ENCODE peak calls at places on chromosomes 5 and 9, in five cellular contexts. One of them, this sample, is unnamed.

GRCh38 chr5:61790678-61791077 is 458.6 kb downstream of the ZSWIM6 start:
- DNase-seq in body of pancreas: peak; percentile 69
- DNase-seq in Peyer's patch: peak; percentile 75
- DNase-seq in A549: no peak
- DNase-seq in uterus: no peak
- DNase-seq in this sample: no peak

GRCh38 chr9:19976226-19976625 is 187.4 kb upstream of the SLC24A2 start:
- DNase-seq in body of pancreas: no peak
- DNase-seq in Peyer's patch: no peak
- DNase-seq in A549: no peak
- DNase-seq in uterus: no peak
- DNase-seq in this sample: no peak

GRCh38 chr9:127557466-127557869 is 54.6 kb upstream of the STXBP1 start:
- DNase-seq in body of pancreas: no peak
- DNase-seq in Peyer's patch: no peak
- DNase-seq in A549: no peak
- DNase-seq in uterus: peak; percentile 21
- DNase-seq in this sample: no peak

GRCh38 chr5:112141582-112141981 is 277.5 kb downstream of the EPB41L4A start:
- DNase-seq in body of pancreas: no peak
- DNase-seq in Peyer's patch: no peak
- DNase-seq in A549: no peak
- DNase-seq in uterus: no peak
- DNase-seq in this sample: no peak

GRCh38 chr9:8456327-8456726 is 656.7 kb upstream of the DMAC1 start:
- DNase-seq in body of pancreas: no peak
- DNase-seq in Peyer's patch: no peak
- DNase-seq in A549: no peak
- DNase-seq in uterus: no peak
- DNase-seq in this sample: no peak

GRCh38 chr5:77640577-77641396 is 2.3 kb upstream of the OTP start:
- DNase-seq in body of pancreas: no peak
- DNase-seq in Peyer's patch: no peak
- DNase-seq in A549: no peak
- DNase-seq in uterus: no peak
- DNase-seq in this sample: no peak

GRCh38 chr5:135375040-135375439 is 24.0 kb downstream of the MACROH2A1 start:
- DNase-seq in body of pancreas: no peak
- DNase-seq in Peyer's patch: no peak
- DNase-seq in A549: no peak
- DNase-seq in uterus: no peak
- DNase-seq in this sample: no peak

GRCh38 chr9:100561256-100561655 is 16.6 kb upstream of the CAVIN4 start:
- DNase-seq in body of pancreas: no peak
- DNase-seq in Peyer's patch: no peak
- DNase-seq in A549: no peak
- DNase-seq in uterus: no peak
- DNase-seq in this sample: no peak

GRCh38 chr9:801399-802071 is 40.0 kb upstream of the DMRT1 start:
- DNase-seq in body of pancreas: no peak
- DNase-seq in Peyer's patch: no peak
- DNase-seq in A549: no peak
- DNase-seq in uterus: peak; percentile 36
- DNase-seq in this sample: no peak

GRCh38 chr5:179823937-179824744 is 3.4 kb downstream of the SQSTM1 start:
- DNase-seq in body of pancreas: no peak
- DNase-seq in Peyer's patch: peak; percentile 42
- DNase-seq in A549: no peak
- DNase-seq in uterus: no peak
- DNase-seq in this sample: no peak

GRCh38 chr5:159031513-159031912 is 68.2 kb downstream of the EBF1 start:
- DNase-seq in body of pancreas: no peak
- DNase-seq in Peyer's patch: no peak
- DNase-seq in A549: no peak
- DNase-seq in uterus: no peak
- DNase-seq in this sample: no peak

GRCh38 chr5:53425598-53426516 is 54.6 kb upstream of the FST start:
- DNase-seq in body of pancreas: peak; percentile 16
- DNase-seq in Peyer's patch: no peak
- DNase-seq in A549: no peak
- DNase-seq in uterus: no peak
- DNase-seq in this sample: no peak

GRCh38 chr5:152689275-152689711 is 284.2 kb upstream of the NMUR2 start:
- DNase-seq in body of pancreas: no peak
- DNase-seq in Peyer's patch: no peak
- DNase-seq in A549: no peak
- DNase-seq in uterus: no peak
- DNase-seq in this sample: no peak

GRCh38 chr9:108609227-108609894 is 246.4 kb downstream of the ACTL7B start:
- DNase-seq in body of pancreas: no peak
- DNase-seq in Peyer's patch: no peak
- DNase-seq in A549: no peak
- DNase-seq in uterus: no peak
- DNase-seq in this sample: no peak

GRCh38 chr9:78280982-78281668 is 15.8 kb upstream of the PSAT1 start:
- DNase-seq in body of pancreas: peak; percentile 91
- DNase-seq in Peyer's patch: no peak
- DNase-seq in A549: no peak
- DNase-seq in uterus: peak; percentile 33
- DNase-seq in this sample: peak; percentile 82

GRCh38 chr5:172235132-172235780 is 41.3 kb downstream of the EFCAB9 start:
- DNase-seq in body of pancreas: no peak
- DNase-seq in Peyer's patch: no peak
- DNase-seq in A549: peak; percentile 9
- DNase-seq in uterus: no peak
- DNase-seq in this sample: no peak

GRCh38 chr5:8908055-8908683 is 637.7 kb downstream of the SEMA5A start:
- DNase-seq in body of pancreas: peak; percentile 15
- DNase-seq in Peyer's patch: peak; percentile 55
- DNase-seq in A549: peak; percentile 15
- DNase-seq in uterus: no peak
- DNase-seq in this sample: no peak

GRCh38 chr5:169474226-169474625 is 109.3 kb upstream of the SPDL1 start:
- DNase-seq in body of pancreas: no peak
- DNase-seq in Peyer's patch: no peak
- DNase-seq in A549: no peak
- DNase-seq in uterus: no peak
- DNase-seq in this sample: no peak

GRCh38 chr9:126489604-126490593 is 123.8 kb upstream of the LMX1B start:
- DNase-seq in body of pancreas: no peak
- DNase-seq in Peyer's patch: no peak
- DNase-seq in A549: no peak
- DNase-seq in uterus: no peak
- DNase-seq in this sample: peak; percentile 46

GRCh38 chr5:56344594-56344993 is 111.5 kb upstream of the ANKRD55 start:
- DNase-seq in body of pancreas: no peak
- DNase-seq in Peyer's patch: no peak
- DNase-seq in A549: no peak
- DNase-seq in uterus: no peak
- DNase-seq in this sample: no peak

GRCh38 chr5:134568761-134569725 is 43.6 kb downstream of the JADE2 start:
- DNase-seq in body of pancreas: peak; percentile 93
- DNase-seq in Peyer's patch: peak; percentile 66
- DNase-seq in A549: no peak
- DNase-seq in uterus: peak; percentile 78
- DNase-seq in this sample: peak; percentile 72

GRCh38 chr9:98502976-98503325 is 205.8 kb downstream of the GABBR2 start:
- DNase-seq in body of pancreas: no peak
- DNase-seq in Peyer's patch: no peak
- DNase-seq in A549: no peak
- DNase-seq in uterus: no peak
- DNase-seq in this sample: no peak

GRCh38 chr9:120040896-120041295 is 539.1 kb downstream of the CDK5RAP2 start:
- DNase-seq in body of pancreas: no peak
- DNase-seq in Peyer's patch: no peak
- DNase-seq in A549: no peak
- DNase-seq in uterus: no peak
- DNase-seq in this sample: no peak

GRCh38 chr9:35906923-35907699 is 1.1 kb downstream of the HRCT1 start:
- DNase-seq in body of pancreas: no peak
- DNase-seq in Peyer's patch: peak; percentile 70
- DNase-seq in A549: no peak
- DNase-seq in uterus: peak; percentile 86
- DNase-seq in this sample: peak; percentile 56

GRCh38 chr9:6218099-6218502 is 2.5 kb downstream of the IL33 start:
- DNase-seq in body of pancreas: no peak
- DNase-seq in Peyer's patch: no peak
- DNase-seq in A549: no peak
- DNase-seq in uterus: peak; percentile 33
- DNase-seq in this sample: no peak

GRCh38 chr9:38160613-38161215 is 91.7 kb upstream of the SHB start:
- DNase-seq in body of pancreas: peak; percentile 72
- DNase-seq in Peyer's patch: peak; percentile 64
- DNase-seq in A549: peak; percentile 56
- DNase-seq in uterus: peak; percentile 43
- DNase-seq in this sample: peak; percentile 57

GRCh38 chr5:55231476-55232193 is 1.8 kb downstream of the CCNO start:
- DNase-seq in body of pancreas: peak; percentile 47
- DNase-seq in Peyer's patch: peak; percentile 62
- DNase-seq in A549: no peak
- DNase-seq in uterus: no peak
- DNase-seq in this sample: peak; percentile 83

GRCh38 chr5:179533907-179534306 is 16.4 kb upstream of the RUFY1 start:
- DNase-seq in body of pancreas: no peak
- DNase-seq in Peyer's patch: no peak
- DNase-seq in A549: no peak
- DNase-seq in uterus: no peak
- DNase-seq in this sample: no peak

GRCh38 chr5:91381774-91382492 is 1.2 kb downstream of the ARRDC3 start:
- DNase-seq in body of pancreas: peak; percentile 82
- DNase-seq in Peyer's patch: no peak
- DNase-seq in A549: peak; percentile 65
- DNase-seq in uterus: peak; percentile 73
- DNase-seq in this sample: no peak

GRCh38 chr5:91379602-91380490 is 3.3 kb downstream of the ARRDC3 start:
- DNase-seq in body of pancreas: peak; percentile 94
- DNase-seq in Peyer's patch: peak; percentile 97
- DNase-seq in A549: peak; percentile 78
- DNase-seq in uterus: peak; percentile 87
- DNase-seq in this sample: peak; percentile 97

GRCh38 chr5:91382530-91383026 is 539 bp downstream of the ARRDC3 start:
- DNase-seq in body of pancreas: peak; percentile 40
- DNase-seq in Peyer's patch: no peak
- DNase-seq in A549: no peak
- DNase-seq in uterus: peak; percentile 28
- DNase-seq in this sample: no peak

GRCh38 chr5:91380491-91381133 is 2.5 kb downstream of the ARRDC3 start:
- DNase-seq in body of pancreas: peak; percentile 98
- DNase-seq in Peyer's patch: peak; percentile 99
- DNase-seq in A549: peak; percentile 85
- DNase-seq in uterus: peak; percentile 98
- DNase-seq in this sample: peak; percentile 99

DNA sequence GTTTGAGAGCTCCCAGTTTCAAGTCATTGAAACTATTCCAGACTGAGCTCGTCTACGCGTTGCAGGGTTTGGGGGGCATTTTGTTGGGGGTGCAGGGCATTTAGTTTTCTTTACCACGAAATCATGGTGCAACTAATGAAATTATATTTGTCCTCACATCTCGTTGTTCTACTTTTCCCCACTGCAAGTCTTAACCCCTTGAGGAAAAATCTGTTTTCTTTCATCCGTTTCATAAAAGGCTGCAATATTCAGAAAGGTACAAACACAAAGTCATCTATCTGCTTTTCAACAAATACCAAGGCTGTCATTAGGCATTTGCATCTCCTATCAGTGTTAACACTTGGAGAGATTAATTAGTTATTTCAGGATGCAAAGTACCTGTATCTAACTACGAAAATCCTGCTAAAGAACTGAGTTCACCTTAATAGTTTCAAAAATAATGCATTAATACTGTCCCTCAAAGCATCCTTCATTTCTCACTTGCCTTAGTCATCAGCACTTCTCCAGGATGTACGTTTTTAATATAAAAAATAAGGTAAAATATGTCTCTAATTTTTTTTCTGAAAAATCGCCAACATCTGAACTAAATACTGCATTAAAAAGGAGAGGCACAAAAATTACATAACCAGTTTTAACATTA is 1.9 kb downstream of the ARRDC3 start:
- DNase-seq in body of pancreas: no peak
- DNase-seq in Peyer's patch: no peak
- DNase-seq in A549: no peak
- DNase-seq in uterus: no peak
- DNase-seq in this sample: no peak
- TF ChIP-seq POLR2A in body of pancreas: no peak
- TF ChIP-seq POLR2A in Peyer's patch: peak; percentile 76
- TF ChIP-seq POLR2A in A549: peak; percentile 36
- TF ChIP-seq POLR2A in uterus: no peak
- TF ChIP-seq POLR2A in this sample: peak; percentile 87

GRCh38 chr9:72309366-72310133 is 55.5 kb downstream of the ZFAND5 start:
- DNase-seq in body of pancreas: no peak
- DNase-seq in Peyer's patch: no peak
- DNase-seq in A549: no peak
- DNase-seq in uterus: no peak
- DNase-seq in this sample: no peak

GRCh38 chr9:72304538-72304937 is 60.5 kb downstream of the ZFAND5 start:
- DNase-seq in body of pancreas: no peak
- DNase-seq in Peyer's patch: no peak
- DNase-seq in A549: no peak
- DNase-seq in uterus: no peak
- DNase-seq in this sample: no peak

GRCh38 chr9:72300884-72301283 is 64.1 kb downstream of the ZFAND5 start:
- DNase-seq in body of pancreas: no peak
- DNase-seq in Peyer's patch: no peak
- DNase-seq in A549: no peak
- DNase-seq in uterus: no peak
- DNase-seq in this sample: no peak

GRCh38 chr9:72306771-72307170 is 58.2 kb downstream of the ZFAND5 start:
- DNase-seq in body of pancreas: no peak
- DNase-seq in Peyer's patch: no peak
- DNase-seq in A549: no peak
- DNase-seq in uterus: no peak
- DNase-seq in this sample: no peak

GRCh38 chr9:72305102-72305546 is 59.9 kb downstream of the ZFAND5 start:
- DNase-seq in body of pancreas: peak; percentile 62
- DNase-seq in Peyer's patch: peak; percentile 82
- DNase-seq in A549: peak; percentile 97
- DNase-seq in uterus: peak; percentile 92
- DNase-seq in this sample: peak; percentile 96
- H3K4me3 ChIP-seq in body of pancreas: no peak overlapping the region
- H3K4me3 ChIP-seq in Peyer's patch: peak overlapping the region; percentile 43
- H3K4me3 ChIP-seq in A549: peak overlapping the region; percentile 51
- H3K4me3 ChIP-seq in uterus: peak overlapping the region; percentile 42
- H3K4me3 ChIP-seq in this sample: peak overlapping the region; percentile 37

DNA sequence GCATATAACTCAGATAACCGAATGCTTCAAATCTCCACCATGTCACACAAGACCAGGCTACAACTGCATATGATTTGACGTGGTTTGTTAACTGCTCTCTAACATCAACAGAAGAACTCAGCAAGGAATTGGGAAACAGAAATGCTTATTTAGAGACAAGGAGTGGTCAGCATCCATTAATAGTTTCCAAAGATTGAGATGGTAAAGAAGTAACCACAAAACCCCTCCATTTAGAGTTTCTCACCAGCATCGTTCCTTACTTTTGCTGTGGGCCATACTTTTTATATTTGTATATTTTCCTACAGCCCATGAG is 25.2 kb downstream of the DPYSL3 start:
- DNase-seq in body of pancreas: no peak
- DNase-seq in Peyer's patch: no peak
- DNase-seq in A549: no peak
- DNase-seq in uterus: no peak
- DNase-seq in this sample: no peak
- TF ChIP-seq POLR2A in body of pancreas: no peak
- TF ChIP-seq POLR2A in Peyer's patch: no peak
- TF ChIP-seq POLR2A in A549: no peak
- TF ChIP-seq POLR2A in uterus: no peak
- TF ChIP-seq POLR2A in this sample: no peak

GRCh38 chr5:177020033-177020432 is 2.5 kb upstream of the ZNF346 start:
- DNase-seq in body of pancreas: no peak
- DNase-seq in Peyer's patch: no peak
- DNase-seq in A549: no peak
- DNase-seq in uterus: no peak
- DNase-seq in this sample: no peak
- H3K4me3 ChIP-seq in body of pancreas: no peak overlapping the region
- H3K4me3 ChIP-seq in Peyer's patch: no peak overlapping the region
- H3K4me3 ChIP-seq in A549: no peak overlapping the region
- H3K4me3 ChIP-seq in uterus: no peak overlapping the region
- H3K4me3 ChIP-seq in this sample: no peak overlapping the region